ENCODE peak calls at places on chromosomes 3 and 15, in ten cellular contexts. H is fibroblast of mammary gland; E is non-pigmented ciliary epithelial cell; K is stimulated activated CD8-positive, alpha-beta memory T cell treated with anti-CD3 and anti-CD28 coated beads, Interleukin-7, amount 100 ng/mL, for 24 hours; X is fibroblast of lung; I is stromal cell of bone marrow; U is GM20000; M is NCI-H1417 treated with DMSO at 0.1 percent for 48 hours; Y is GM12878; R is pancreas. A is an unnamed sample.

GRCh38 chr15:82901114-82901805 is 51.3 kb downstream of the HOMER2 start:
- DNase-seq in R (no peak), H (no peak), Y (no peak), U (no peak), K (no peak), M (no peak), E (no peak), X (no peak), I (no peak), A (no peak)

GRCh38 chr3:31671456-31671855 is 138.7 kb downstream of the STT3B start:
- DNase-seq in Y (no peak), R (no peak), X (no peak), I (no peak), H (no peak), E (no peak), K (no peak), M (no peak), U (no peak), A (no peak)

GRCh38 chr3:23650371-23651140 is 155.2 kb upstream of the UBE2E1 start:
- DNase-seq in H (peak; percentile 96), K (no peak), X (peak; percentile 92), M (no peak), I (peak; percentile 76), R (no peak), U (no peak), E (peak; percentile 72), Y (no peak), A (peak; percentile 90)

GRCh38 chr3:105430460-105430859 is 63.8 kb downstream of the ALCAM start:
- DNase-seq in Y (no peak), K (no peak), M (no peak), I (no peak), R (no peak), X (no peak), E (no peak), H (no peak), U (no peak), A (no peak)

GRCh38 chr15:83626171-83626802 is 27.6 kb upstream of the ADAMTSL3 start:
- DNase-seq in H (peak; percentile 24), I (peak; percentile 44), R (no peak), U (no peak), X (no peak), E (peak; percentile 11), Y (no peak), M (no peak), K (no peak), A (peak; percentile 1)

GRCh38 chr3:172911142-172911541 is 160.6 kb downstream of the ECT2 start:
- DNase-seq in E (no peak), M (no peak), Y (no peak), U (no peak), X (no peak), K (no peak), I (no peak), R (no peak), H (no peak), A (no peak)

GRCh38 chr3:193853511-193854219 is 260.7 kb downstream of the OPA1 start:
- DNase-seq in H (no peak), X (no peak), R (no peak), M (no peak), Y (no peak), K (no peak), E (no peak), U (no peak), I (no peak), A (no peak)

GRCh38 chr3:126461450-126462070 is 14.1 kb downstream of the ZXDC start:
- DNase-seq in I (no peak), Y (no peak), U (no peak), X (no peak), E (no peak), M (no peak), H (no peak), R (no peak), K (no peak), A (no peak)

GRCh38 chr3:28115316-28115715 is 126.1 kb upstream of the CMC1 start:
- DNase-seq in I (no peak), E (no peak), U (no peak), H (no peak), Y (no peak), X (no peak), K (no peak), M (no peak), R (no peak), A (no peak)

GRCh38 chr3:171283248-171284222 is 176.7 kb downstream of the TNIK start:
- DNase-seq in K (no peak), X (no peak), H (no peak), E (no peak), M (no peak), R (no peak), I (no peak), Y (peak; percentile 71), U (no peak), A (no peak)

GRCh38 chr15:24745276-24745675 is 69.7 kb downstream of the NPAP1 start:
- DNase-seq in I (no peak), H (no peak), X (no peak), R (no peak), E (no peak), K (no peak), U (no peak), M (no peak), Y (no peak), A (no peak)

GRCh38 chr3:99708207-99708745 is 69.9 kb downstream of the COL8A1 start:
- DNase-seq in K (no peak), E (no peak), X (no peak), R (no peak), M (no peak), H (no peak), I (no peak), U (no peak), Y (no peak), A (no peak)

GRCh38 chr3:141454906-141455602 is 31.8 kb upstream of the RASA2 start:
- DNase-seq in H (peak; percentile 94), R (no peak), K (no peak), I (peak; percentile 65), M (no peak), Y (peak; percentile 53), X (peak; percentile 86), E (no peak), U (peak; percentile 78), A (peak; percentile 75)

GRCh38 chr3:122728756-122729514 is 48.3 kb downstream of the PARP14 start:
- DNase-seq in K (no peak), M (no peak), X (no peak), R (no peak), I (no peak), U (no peak), Y (no peak), H (no peak), E (no peak), A (no peak)

GRCh38 chr15:34342737-34343575 is at the start of the genes NOP10 and NUTM1:
- DNase-seq in U (peak; percentile 82), K (peak; percentile 97), X (peak; percentile 95), E (peak; percentile 70), I (peak; percentile 80), H (peak; percentile 92), Y (peak; percentile 86), R (peak; percentile 91), M (peak; percentile 62), A (peak; percentile 84)

GRCh38 chr3:64187065-64187959 is 38.0 kb downstream of the PRICKLE2 start:
- DNase-seq in K (no peak), U (no peak), M (no peak), I (peak; percentile 87), R (peak; percentile 81), E (peak; percentile 94), H (peak; percentile 97), Y (no peak), X (peak; percentile 97), A (peak; percentile 90)

GRCh38 chr3:125331243-125331642 is 43.9 kb downstream of the ZNF148 start:
- DNase-seq in U (no peak), I (no peak), R (no peak), Y (no peak), X (no peak), H (peak; percentile 17), K (no peak), M (no peak), E (no peak), A (no peak)

GRCh38 chr3:57095361-57095760 is 34.9 kb downstream of the SPATA12 start:
- DNase-seq in E (no peak), M (no peak), I (no peak), Y (no peak), X (no peak), R (no peak), H (no peak), U (no peak), K (no peak), A (no peak)

GRCh38 chr3:130759692-130760338 is 13.2 kb upstream of the PIK3R4 start:
- DNase-seq in X (peak; percentile 64), E (peak; percentile 18), I (peak; percentile 37), K (no peak), M (peak; percentile 19), H (peak; percentile 62), U (peak; percentile 67), Y (no peak), R (no peak), A (peak; percentile 28)

GRCh38 chr3:149621218-149622005 is 36.4 kb downstream of the WWTR1 start:
- DNase-seq in X (peak; percentile 91), Y (no peak), U (no peak), E (peak; percentile 82), R (no peak), M (no peak), H (peak; percentile 90), K (no peak), I (peak; percentile 83), A (peak; percentile 88)

GRCh38 chr3:31357451-31357850 is 175.3 kb upstream of the STT3B start:
- DNase-seq in K (no peak), Y (no peak), E (no peak), U (no peak), R (no peak), H (no peak), X (no peak), I (no peak), M (no peak), A (no peak)

GRCh38 chr3:197423376-197423775 is 125.0 kb upstream of the DLG1 start:
- DNase-seq in Y (no peak), E (no peak), K (no peak), X (no peak), M (no peak), H (no peak), I (no peak), U (no peak), R (no peak), A (no peak)

GRCh38 chr15:52180196-52180835 is 10.9 kb downstream of the GNB5 start:
- DNase-seq in K (peak; percentile 12), R (no peak), E (no peak), H (no peak), Y (no peak), U (peak; percentile 69), I (no peak), M (no peak), X (no peak), A (no peak)

GRCh38 chr3:13660042-13660874 is 111.3 kb downstream of the FBLN2 start:
- DNase-seq in R (no peak), X (no peak), U (no peak), M (no peak), H (no peak), E (no peak), Y (no peak), K (no peak), I (no peak), A (no peak)

A was measured in foreskin fibroblast.